ENCODE peak calls at places on chromosomes 5 and 9, in ten cellular contexts. One of them, this sample, is unnamed.

GRCh38 chr9:128689293-128689770 is 310 bp downstream of the SET start:
- DNase-seq in C1 segment of cervical spinal cord: no peak
- DNase-seq in epithelial cell of proximal tubule: no peak
- DNase-seq in fibroblast of mammary gland: no peak
- DNase-seq in activated T-cell treated with anti-CD3 and anti-CD28 coated beads for 48 hours: no peak
- DNase-seq in T-cell: peak
- DNase-seq in fibroblast of the aortic adventitia: peak
- DNase-seq in COR-L47: peak
- DNase-seq in uterus: peak
- DNase-seq in stimulated activated CD8-positive, alpha-beta memory T cell treated with anti-CD3 and anti-CD28 coated beads, Interleukin-15, amount 100 ng/mL, for 4 hours: no peak
- DNase-seq in this sample: no peak

GRCh38 chr9:112711050-112711689 is 6.7 kb downstream of the INIP start:
- DNase-seq in T-cell: no peak
- DNase-seq in fibroblast of mammary gland: peak
- DNase-seq in fibroblast of the aortic adventitia: peak
- DNase-seq in uterus: no peak
- DNase-seq in COR-L47: peak
- DNase-seq in stimulated activated CD8-positive, alpha-beta memory T cell treated with anti-CD3 and anti-CD28 coated beads, Interleukin-15, amount 100 ng/mL, for 4 hours: no peak
- DNase-seq in activated T-cell treated with anti-CD3 and anti-CD28 coated beads for 48 hours: no peak
- DNase-seq in C1 segment of cervical spinal cord: no peak
- DNase-seq in epithelial cell of proximal tubule: no peak
- DNase-seq in this sample: peak

GRCh38 chr5:113612060-113612496 is 98.6 kb downstream of the YTHDC2 start:
- DNase-seq in uterus: no peak
- DNase-seq in stimulated activated CD8-positive, alpha-beta memory T cell treated with anti-CD3 and anti-CD28 coated beads, Interleukin-15, amount 100 ng/mL, for 4 hours: no peak
- DNase-seq in T-cell: no peak
- DNase-seq in activated T-cell treated with anti-CD3 and anti-CD28 coated beads for 48 hours: no peak
- DNase-seq in epithelial cell of proximal tubule: no peak
- DNase-seq in C1 segment of cervical spinal cord: no peak
- DNase-seq in fibroblast of mammary gland: peak
- DNase-seq in fibroblast of the aortic adventitia: peak
- DNase-seq in COR-L47: peak
- DNase-seq in this sample: peak

GRCh38 chr5:17354265-17354664 is 136.8 kb downstream of the BASP1 start:
- DNase-seq in epithelial cell of proximal tubule: no peak
- DNase-seq in C1 segment of cervical spinal cord: no peak
- DNase-seq in stimulated activated CD8-positive, alpha-beta memory T cell treated with anti-CD3 and anti-CD28 coated beads, Interleukin-15, amount 100 ng/mL, for 4 hours: no peak
- DNase-seq in activated T-cell treated with anti-CD3 and anti-CD28 coated beads for 48 hours: no peak
- DNase-seq in uterus: no peak
- DNase-seq in fibroblast of the aortic adventitia: no peak
- DNase-seq in COR-L47: no peak
- DNase-seq in fibroblast of mammary gland: no peak
- DNase-seq in T-cell: no peak
- DNase-seq in this sample: no peak

GRCh38 chr9:21070171-21070571 is 7.6 kb downstream of the IFNB1 start:
- DNase-seq in COR-L47: no peak
- DNase-seq in uterus: peak
- DNase-seq in stimulated activated CD8-positive, alpha-beta memory T cell treated with anti-CD3 and anti-CD28 coated beads, Interleukin-15, amount 100 ng/mL, for 4 hours: no peak
- DNase-seq in fibroblast of the aortic adventitia: peak
- DNase-seq in C1 segment of cervical spinal cord: peak
- DNase-seq in T-cell: no peak
- DNase-seq in fibroblast of mammary gland: peak
- DNase-seq in epithelial cell of proximal tubule: peak
- DNase-seq in activated T-cell treated with anti-CD3 and anti-CD28 coated beads for 48 hours: no peak
- DNase-seq in this sample: peak

GRCh38 chr5:150065886-150066285 is 20.5 kb downstream of the CSF1R start:
- DNase-seq in stimulated activated CD8-positive, alpha-beta memory T cell treated with anti-CD3 and anti-CD28 coated beads, Interleukin-15, amount 100 ng/mL, for 4 hours: no peak
- DNase-seq in epithelial cell of proximal tubule: no peak
- DNase-seq in activated T-cell treated with anti-CD3 and anti-CD28 coated beads for 48 hours: no peak
- DNase-seq in COR-L47: no peak
- DNase-seq in T-cell: no peak
- DNase-seq in fibroblast of the aortic adventitia: no peak
- DNase-seq in fibroblast of mammary gland: peak
- DNase-seq in uterus: no peak
- DNase-seq in C1 segment of cervical spinal cord: no peak
- DNase-seq in this sample: no peak

GRCh38 chr9:112447283-112447761 is 39.3 kb upstream of the KIAA1958 start:
- DNase-seq in uterus: peak
- DNase-seq in COR-L47: no peak
- DNase-seq in C1 segment of cervical spinal cord: no peak
- DNase-seq in activated T-cell treated with anti-CD3 and anti-CD28 coated beads for 48 hours: no peak
- DNase-seq in epithelial cell of proximal tubule: no peak
- DNase-seq in stimulated activated CD8-positive, alpha-beta memory T cell treated with anti-CD3 and anti-CD28 coated beads, Interleukin-15, amount 100 ng/mL, for 4 hours: no peak
- DNase-seq in fibroblast of the aortic adventitia: peak
- DNase-seq in T-cell: no peak
- DNase-seq in fibroblast of mammary gland: peak
- DNase-seq in this sample: no peak

GRCh38 chr5:6544561-6544935 is 88.3 kb downstream of the NSUN2 start:
- DNase-seq in COR-L47: no peak
- DNase-seq in C1 segment of cervical spinal cord: no peak
- DNase-seq in T-cell: no peak
- DNase-seq in fibroblast of the aortic adventitia: no peak
- DNase-seq in epithelial cell of proximal tubule: no peak
- DNase-seq in fibroblast of mammary gland: no peak
- DNase-seq in stimulated activated CD8-positive, alpha-beta memory T cell treated with anti-CD3 and anti-CD28 coated beads, Interleukin-15, amount 100 ng/mL, for 4 hours: no peak
- DNase-seq in uterus: no peak
- DNase-seq in activated T-cell treated with anti-CD3 and anti-CD28 coated beads for 48 hours: no peak
- DNase-seq in this sample: no peak

GRCh38 chr5:110611817-110612216 is 114.7 kb downstream of the TMEM232 start:
- DNase-seq in activated T-cell treated with anti-CD3 and anti-CD28 coated beads for 48 hours: no peak
- DNase-seq in C1 segment of cervical spinal cord: no peak
- DNase-seq in epithelial cell of proximal tubule: no peak
- DNase-seq in uterus: no peak
- DNase-seq in T-cell: no peak
- DNase-seq in fibroblast of mammary gland: no peak
- DNase-seq in fibroblast of the aortic adventitia: no peak
- DNase-seq in COR-L47: no peak
- DNase-seq in stimulated activated CD8-positive, alpha-beta memory T cell treated with anti-CD3 and anti-CD28 coated beads, Interleukin-15, amount 100 ng/mL, for 4 hours: no peak
- DNase-seq in this sample: no peak

GRCh38 chr9:115808108-115808507 is 345.5 kb upstream of the PAPPA start:
- DNase-seq in T-cell: no peak
- DNase-seq in fibroblast of mammary gland: no peak
- DNase-seq in epithelial cell of proximal tubule: peak
- DNase-seq in uterus: no peak
- DNase-seq in stimulated activated CD8-positive, alpha-beta memory T cell treated with anti-CD3 and anti-CD28 coated beads, Interleukin-15, amount 100 ng/mL, for 4 hours: no peak
- DNase-seq in activated T-cell treated with anti-CD3 and anti-CD28 coated beads for 48 hours: no peak
- DNase-seq in fibroblast of the aortic adventitia: peak
- DNase-seq in C1 segment of cervical spinal cord: no peak
- DNase-seq in COR-L47: no peak
- DNase-seq in this sample: no peak

GRCh38 chr9:109101810-109102209 is 17.9 kb downstream of the TMEM245 start:
- DNase-seq in T-cell: no peak
- DNase-seq in stimulated activated CD8-positive, alpha-beta memory T cell treated with anti-CD3 and anti-CD28 coated beads, Interleukin-15, amount 100 ng/mL, for 4 hours: no peak
- DNase-seq in C1 segment of cervical spinal cord: no peak
- DNase-seq in fibroblast of the aortic adventitia: peak
- DNase-seq in activated T-cell treated with anti-CD3 and anti-CD28 coated beads for 48 hours: no peak
- DNase-seq in epithelial cell of proximal tubule: no peak
- DNase-seq in uterus: no peak
- DNase-seq in fibroblast of mammary gland: peak
- DNase-seq in COR-L47: no peak
- DNase-seq in this sample: no peak

GRCh38 chr9:214488-215448 is at the start of gene DOCK8:
- DNase-seq in fibroblast of the aortic adventitia: no peak
- DNase-seq in COR-L47: no peak
- DNase-seq in fibroblast of mammary gland: peak
- DNase-seq in uterus: no peak
- DNase-seq in C1 segment of cervical spinal cord: no peak
- DNase-seq in stimulated activated CD8-positive, alpha-beta memory T cell treated with anti-CD3 and anti-CD28 coated beads, Interleukin-15, amount 100 ng/mL, for 4 hours: peak
- DNase-seq in epithelial cell of proximal tubule: no peak
- DNase-seq in T-cell: peak
- DNase-seq in activated T-cell treated with anti-CD3 and anti-CD28 coated beads for 48 hours: peak
- DNase-seq in this sample: no peak

GRCh38 chr9:95225016-95225745 is 92.3 kb downstream of the FANCC start:
- DNase-seq in C1 segment of cervical spinal cord: no peak
- DNase-seq in uterus: no peak
- DNase-seq in COR-L47: no peak
- DNase-seq in epithelial cell of proximal tubule: no peak
- DNase-seq in fibroblast of mammary gland: peak
- DNase-seq in fibroblast of the aortic adventitia: peak
- DNase-seq in activated T-cell treated with anti-CD3 and anti-CD28 coated beads for 48 hours: no peak
- DNase-seq in T-cell: no peak
- DNase-seq in stimulated activated CD8-positive, alpha-beta memory T cell treated with anti-CD3 and anti-CD28 coated beads, Interleukin-15, amount 100 ng/mL, for 4 hours: no peak
- DNase-seq in this sample: no peak

GRCh38 chr9:250625-251024 is 36.0 kb downstream of the DOCK8 start:
- DNase-seq in fibroblast of mammary gland: no peak
- DNase-seq in activated T-cell treated with anti-CD3 and anti-CD28 coated beads for 48 hours: no peak
- DNase-seq in uterus: no peak
- DNase-seq in fibroblast of the aortic adventitia: no peak
- DNase-seq in T-cell: no peak
- DNase-seq in COR-L47: no peak
- DNase-seq in stimulated activated CD8-positive, alpha-beta memory T cell treated with anti-CD3 and anti-CD28 coated beads, Interleukin-15, amount 100 ng/mL, for 4 hours: no peak
- DNase-seq in C1 segment of cervical spinal cord: no peak
- DNase-seq in epithelial cell of proximal tubule: no peak
- DNase-seq in this sample: no peak

GRCh38 chr5:170307575-170308465 is 10.2 kb upstream of the LCP2 start:
- DNase-seq in epithelial cell of proximal tubule: peak
- DNase-seq in fibroblast of the aortic adventitia: peak
- DNase-seq in T-cell: no peak
- DNase-seq in COR-L47: no peak
- DNase-seq in activated T-cell treated with anti-CD3 and anti-CD28 coated beads for 48 hours: no peak
- DNase-seq in fibroblast of mammary gland: peak
- DNase-seq in uterus: peak
- DNase-seq in C1 segment of cervical spinal cord: no peak
- DNase-seq in stimulated activated CD8-positive, alpha-beta memory T cell treated with anti-CD3 and anti-CD28 coated beads, Interleukin-15, amount 100 ng/mL, for 4 hours: no peak
- DNase-seq in this sample: no peak

This sample was measured in G401.